ENCODE peak calls at places on chromosomes 5 and 9, in eight cellular contexts. B is OCI-LY7; U is ovary; O is CD8-positive, alpha-beta memory T cell; Z is Panc1; W is astrocyte; F is PC-3; I is right lobe of liver. X is an unnamed sample. For H3K9me3, the result is how much of the 10 kb centered on the place peaks cover.

GRCh38 chr9:89770779-89771178 is 166.0 kb downstream of the GADD45G start:
- DNase-seq in B (no peak), W (no peak), O (no peak), U (no peak), Z (no peak), F (no peak), I (no peak), X (no peak)

GRCh38 chr5:139272471-139273321 is 20.8 kb upstream of the MATR3 start:
- DNase-seq in F (no peak), B (peak), U (no peak), W (peak), I (no peak), Z (no peak), O (peak), X (no peak)

GRCh38 chr9:22010881-22011625 is 1.9 kb upstream of the CDKN2B start:
- DNase-seq in Z (no peak), U (no peak), B (peak), F (no peak), O (no peak), I (no peak), W (no peak), X (no peak)

GRCh38 chr9:28770226-28770625 is 1196.9 kb upstream of the C9orf72 start:
- DNase-seq in O (no peak), B (no peak), I (no peak), Z (no peak), F (no peak), U (no peak), W (no peak), X (no peak)

GRCh38 chr5:61811052-61811451 is 479.0 kb downstream of the ZSWIM6 start:
- DNase-seq in Z (no peak), F (no peak), B (no peak), U (no peak), O (no peak), I (no peak), W (no peak), X (no peak)

GRCh38 chr5:109711681-109712080 is 22.0 kb downstream of the MAN2A1 start:
- DNase-seq in U (no peak), F (no peak), W (no peak), I (no peak), Z (no peak), O (no peak), B (no peak), X (no peak)

GRCh38 chr9:16726718-16727451 is 143.6 kb downstream of the BNC2 start:
- DNase-seq in U (peak), O (no peak), B (no peak), W (peak), Z (no peak), I (peak), F (peak), X (no peak)

GRCh38 chr5:63794979-63795378 is 167.3 kb downstream of the HTR1A start:
- DNase-seq in U (no peak), B (no peak), F (no peak), O (no peak), I (no peak), Z (no peak), W (no peak), X (no peak)

GRCh38 chr9:132182609-132183073 is 20.8 kb downstream of the NTNG2 start:
- DNase-seq in W (no peak), B (no peak), I (no peak), O (no peak), Z (no peak), F (no peak), U (no peak), X (no peak)

GRCh38 chr9:110371411-110372013 is 33.8 kb upstream of the TXNDC8 start:
- DNase-seq in I (no peak), Z (no peak), B (no peak), U (no peak), F (no peak), W (peak), O (no peak), X (no peak)

DNA sequence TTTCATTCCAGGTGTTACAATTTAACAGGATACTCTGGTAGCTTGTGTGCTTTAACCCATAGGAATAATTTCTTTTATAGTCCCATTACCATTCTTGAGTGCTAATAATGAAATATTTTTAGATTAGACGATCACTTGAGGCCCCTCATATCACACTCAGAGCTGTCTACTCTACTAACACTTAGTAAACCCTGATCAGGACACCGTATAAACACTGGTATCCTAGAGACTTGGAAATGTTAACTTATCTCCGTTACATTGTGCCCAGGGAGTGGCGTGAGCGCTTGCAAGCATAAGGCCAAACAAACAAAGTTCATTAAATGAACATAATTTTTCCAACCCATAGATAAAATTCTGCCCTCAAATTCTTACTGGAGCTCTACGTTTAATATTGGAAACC is 42.2 kb upstream of the RFX3 start:
- DNase-seq in U (no peak), F (no peak), W (no peak), Z (no peak), I (no peak), O (no peak), B (no peak), X (no peak)
- H3K9me3 ChIP-seq in U (under half), F (under half), W (under half), Z (under half), I (under half), O (under half), B (under half), X (under half)

DNA sequence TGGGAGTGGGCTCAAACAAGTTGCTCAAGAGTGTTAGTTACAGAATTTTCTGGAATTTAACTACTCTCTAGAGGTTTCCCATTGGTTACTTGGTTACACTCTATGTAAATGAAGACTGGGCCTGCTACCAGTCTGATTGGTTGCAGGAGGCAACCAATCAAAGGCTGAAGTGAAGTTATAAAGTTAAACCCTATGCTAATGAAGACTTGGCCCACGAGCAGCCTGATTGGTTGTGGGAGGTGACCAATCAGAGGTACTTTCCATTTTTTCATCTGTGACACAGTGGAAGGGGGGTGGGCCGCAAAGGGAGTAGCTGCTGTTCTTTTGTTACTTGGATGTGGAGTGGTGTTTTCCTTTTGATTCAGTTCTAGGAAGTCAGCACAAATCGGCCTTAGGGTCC is 69.4 kb downstream of the CACNA1B start:
- DNase-seq in I (no peak), W (no peak), Z (no peak), U (no peak), O (no peak), F (no peak), B (no peak), X (no peak)
- H3K9me3 ChIP-seq in I (under half), W (under half), Z (under half), U (under half), O (under half), F (under half), B (under half), X (under half)

GRCh38 chr5:81700166-81700565 is 50.7 kb downstream of the SSBP2 start:
- DNase-seq in U (no peak), W (no peak), F (no peak), Z (no peak), O (no peak), B (no peak), I (no peak), X (no peak)
- H3K9me3 ChIP-seq in U (under half), W (under half), F (under half), Z (under half), O (under half), B (under half), I (under half), X (under half)

DNA sequence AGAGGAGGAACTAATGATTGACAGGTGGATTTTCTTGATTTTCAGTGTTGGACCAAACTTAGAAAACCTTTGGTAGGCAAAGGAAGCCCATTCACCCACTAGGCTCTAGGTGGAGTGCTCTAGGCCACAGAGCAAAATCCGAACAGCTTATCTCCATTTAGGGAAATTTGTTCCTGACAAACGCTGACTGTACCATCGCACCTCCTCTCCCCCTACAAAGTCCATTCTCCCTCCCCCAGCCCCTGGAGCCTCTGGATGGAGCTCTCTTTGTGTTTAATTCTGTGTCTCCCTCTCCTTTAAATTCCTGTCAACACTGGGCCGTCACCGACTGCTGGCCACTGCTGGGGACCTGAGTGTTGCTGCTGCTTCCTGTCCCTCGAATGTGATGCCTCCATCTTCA is 350.1 kb upstream of the IRX2 start:
- DNase-seq in U (no peak), W (no peak), Z (no peak), F (no peak), O (no peak), I (no peak), B (no peak), X (no peak)
- H3K9me3 ChIP-seq in U (under half), W (under half), Z (under half), F (under half), O (under half), I (under half), B (under half), X (under half)

DNA sequence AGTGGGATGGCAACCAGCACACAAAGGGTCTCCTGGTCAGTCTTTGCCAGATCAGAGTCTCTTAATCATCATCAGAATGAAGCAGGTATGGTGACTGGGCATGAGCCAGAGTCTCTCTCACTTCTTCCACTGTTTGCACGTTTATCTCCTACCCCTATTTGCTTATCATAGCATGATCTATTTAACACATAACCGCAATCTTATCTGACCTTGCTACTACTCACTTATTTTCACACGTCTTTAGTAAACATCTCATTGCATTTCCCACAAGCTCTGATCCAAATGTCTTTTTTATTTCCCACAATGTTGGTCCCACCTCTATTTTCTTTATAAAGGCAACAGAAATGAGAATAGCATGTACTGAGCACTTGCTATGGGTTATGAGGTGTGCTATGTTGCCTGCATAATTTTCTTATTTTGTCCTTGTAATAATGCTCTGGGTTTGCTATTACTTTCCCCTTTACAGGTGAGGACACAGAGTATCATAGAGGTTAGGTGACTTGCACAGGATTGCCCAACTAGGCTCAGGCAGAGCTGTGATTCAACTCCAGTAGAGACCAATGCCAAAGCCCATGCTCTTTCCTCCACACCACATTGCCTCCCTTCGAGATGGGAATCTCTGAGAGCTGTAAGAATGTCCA is 39.7 kb upstream of the IL7R start:
- DNase-seq in B (no peak), F (no peak), I (no peak), O (peak), U (no peak), Z (no peak), W (no peak), X (no peak)
- H3K9me3 ChIP-seq in B (under half), F (under half), I (under half), O (under half), U (under half), Z (under half), W (under half), X (under half)

GRCh38 chr9:138121438-138122050 is 244.0 kb downstream of the CACNA1B start:
- DNase-seq in Z (no peak), U (no peak), W (no peak), I (no peak), F (no peak), B (no peak), O (no peak), X (no peak)
- H3K9me3 ChIP-seq in Z (under half), U (under half), W (under half), I (under half), F (under half), B (under half), O (under half), X (under half)

GRCh38 chr5:137228816-137229215 is 270.3 kb downstream of the SPOCK1 start:
- DNase-seq in U (no peak), Z (no peak), B (no peak), W (no peak), F (no peak), I (no peak), O (no peak), X (no peak)

GRCh38 chr5:137233726-137234125 is 265.4 kb downstream of the SPOCK1 start:
- DNase-seq in B (no peak), F (no peak), I (no peak), W (peak), Z (no peak), O (no peak), U (no peak), X (no peak)

GRCh38 chr5:137236266-137236665 is 262.9 kb downstream of the SPOCK1 start:
- DNase-seq in I (no peak), W (peak), B (no peak), U (no peak), F (no peak), O (no peak), Z (no peak), X (no peak)

GRCh38 chr5:137234973-137235943 is 263.9 kb downstream of the SPOCK1 start:
- DNase-seq in I (no peak), W (peak), F (peak), O (no peak), B (no peak), Z (peak), U (no peak), X (no peak)

DNA sequence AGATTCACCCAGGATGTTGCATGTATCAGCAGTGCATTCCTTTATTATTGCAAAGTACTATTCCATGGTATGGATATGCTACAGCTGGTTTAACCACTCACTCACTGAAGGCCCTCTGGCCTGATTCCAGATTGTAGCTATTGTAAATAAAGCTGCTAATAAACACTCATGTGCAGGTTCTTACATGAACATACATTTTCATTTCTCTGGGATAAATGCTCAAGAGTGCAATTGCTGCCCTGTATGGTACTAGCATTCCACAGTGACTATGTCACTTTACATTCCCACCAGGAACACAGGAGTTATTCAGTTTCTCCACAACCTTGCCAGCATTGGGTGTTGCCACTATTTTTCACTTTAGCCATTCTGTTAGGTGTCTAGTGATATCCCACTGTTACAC is 267.6 kb downstream of the SPOCK1 start:
- DNase-seq in U (no peak), B (no peak), W (peak), Z (no peak), I (no peak), O (no peak), F (peak), X (no peak)
- H3K9me3 ChIP-seq in U (under half), B (under half), W (under half), Z (under half), I (under half), O (under half), F (under half), X (under half)

X was measured in T-helper 17 cell.